ENCODE peak calls at places on chromosomes 13 and 19, in nine cellular contexts. G is mesothelial cell of epicardium, S is adrenal gland, J is GM12865, C is dorsolateral prefrontal cortex, E is activated B cell treated with CpG ODN at 0.5 μM for 24 hours, P is endothelial cell, X is lower leg skin, N is fibroblast of mammary gland. K is an unnamed sample.

GRCh38 chr19:18086590-18087138 is at the start of gene IL12RB1:
- DNase-seq in G (no peak), S (no peak), J (peak; percentile 76), C (no peak), E (peak; percentile 38), P (no peak), X (no peak), N (no peak), K (no peak)

GRCh38 chr19:52923782-52924593 is 760 bp upstream of the ZNF888 start:
- DNase-seq in G (no peak), S (peak; percentile 25), J (no peak), C (no peak), E (no peak), P (peak; percentile 35), X (peak; percentile 23), N (peak; percentile 48), K (no peak)

GRCh38 chr13:76516013-76516412 is 370.2 kb downstream of the KCTD12 start:
- DNase-seq in G (no peak), S (no peak), J (no peak), C (no peak), E (no peak), P (no peak), X (no peak), N (peak; percentile 89), K (no peak)

GRCh38 chr19:29495091-29495490 is 30.7 kb upstream of the VSTM2B start:
- DNase-seq in G (no peak), S (no peak), J (no peak), C (peak; percentile 14), E (no peak), P (no peak), X (no peak), N (no peak), K (no peak)

GRCh38 chr13:20191311-20191901 is 1.3 kb downstream of the GJB2 start:
- DNase-seq in G (no peak), S (no peak), J (no peak), C (no peak), E (no peak), P (no peak), X (no peak), N (peak; percentile 83), K (no peak)

GRCh38 chr19:11246941-11247340 is 7.5 kb downstream of the ANGPTL8 start:
- DNase-seq in G (no peak), S (no peak), J (no peak), C (no peak), E (no peak), P (no peak), X (no peak), N (no peak), K (no peak)

GRCh38 chr13:46109451-46109850 is 4.6 kb upstream of the CPB2 start:
- DNase-seq in G (no peak), S (no peak), J (no peak), C (no peak), E (no peak), P (no peak), X (no peak), N (no peak), K (no peak)

GRCh38 chr13:102589291-102589822 is 7.4 kb upstream of the TPP2 start:
- DNase-seq in G (no peak), S (no peak), J (no peak), C (no peak), E (no peak), P (no peak), X (no peak), N (no peak), K (no peak)

GRCh38 chr19:28472843-28473242 is 740.1 kb downstream of the UQCRFS1 start:
- DNase-seq in G (no peak), S (peak; percentile 26), J (no peak), C (no peak), E (no peak), P (no peak), X (peak; percentile 18), N (no peak), K (no peak)

GRCh38 chr19:41893899-41894298 is 10.9 kb downstream of the ARHGEF1 start:
- DNase-seq in G (no peak), S (no peak), J (peak; percentile 50), C (no peak), E (no peak), P (no peak), X (no peak), N (peak; percentile 47), K (no peak)

GRCh38 chr13:26517931-26518330 is 39.6 kb upstream of the WASF3 start:
- DNase-seq in G (no peak), S (no peak), J (no peak), C (no peak), E (no peak), P (no peak), X (no peak), N (no peak), K (no peak)

GRCh38 chr19:30670011-30670329 is 297.8 kb downstream of the ZNF536 start:
- DNase-seq in G (no peak), S (no peak), J (no peak), C (no peak), E (no peak), P (no peak), X (no peak), N (no peak), K (no peak)

DNA sequence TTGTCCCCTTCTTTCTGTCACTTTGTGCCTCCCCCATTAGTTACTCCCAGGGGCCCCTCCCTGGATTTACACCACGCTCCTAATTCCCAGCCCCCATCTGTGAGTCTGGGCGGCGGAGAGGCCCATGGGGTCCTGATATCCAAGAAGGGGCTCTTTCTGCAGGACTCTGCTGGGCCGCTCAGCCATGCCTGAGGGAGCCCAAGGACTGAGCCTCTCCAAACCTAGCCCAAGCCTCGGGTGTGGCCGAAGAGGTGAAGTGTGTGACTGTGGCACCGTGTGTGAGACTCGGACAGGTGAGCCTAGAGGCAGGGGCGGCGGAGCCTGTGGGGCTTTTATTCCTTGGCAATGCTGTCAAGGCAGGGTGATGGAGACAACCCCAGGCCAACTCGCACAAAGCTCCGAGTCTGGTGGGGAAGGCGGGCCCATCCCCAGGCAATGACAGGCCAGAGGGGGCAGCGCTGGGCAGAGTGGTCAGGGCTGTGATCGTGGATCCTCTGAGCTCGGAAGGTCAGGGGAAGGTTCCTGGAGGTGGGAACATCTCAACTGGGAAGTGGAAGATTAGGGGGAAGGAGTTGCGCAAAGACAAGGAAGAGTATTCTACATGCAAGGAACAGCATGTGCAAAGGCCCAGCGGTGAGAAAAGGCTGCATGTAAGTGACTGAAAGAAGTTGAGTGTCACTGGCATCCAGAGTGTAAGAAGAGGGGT is 1.6 kb downstream of the PLEKHG2 start:
- DNase-seq in G (no peak), S (no peak), J (no peak), C (no peak), E (no peak), P (peak; percentile 55), X (peak; percentile 42), N (peak; percentile 39), K (no peak)
- TF ChIP-seq CTCF in G (no peak), S (no peak), J (peak; percentile 11), C (no peak), E (no peak), P (peak; percentile 13), X (no peak), N (peak; percentile 26), K (peak; percentile 13)

DNA sequence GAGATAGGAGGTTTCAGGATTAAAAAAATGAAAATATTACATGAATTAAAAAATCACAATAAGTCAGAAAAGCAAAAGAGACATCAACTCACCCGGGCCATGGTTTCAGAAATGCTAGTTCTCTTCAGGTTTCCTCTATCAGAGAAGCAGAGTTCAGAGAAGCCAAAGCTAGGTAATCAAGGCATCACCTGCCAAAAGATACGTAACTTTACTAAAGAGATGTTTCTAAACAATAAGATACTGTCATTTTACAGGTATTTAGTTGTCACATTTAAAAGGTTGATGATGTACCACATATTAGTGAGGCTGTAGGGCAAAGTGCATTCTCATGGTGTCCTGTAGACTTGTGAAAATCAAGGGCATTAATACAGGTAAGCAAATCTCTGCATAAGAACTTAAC is 51.2 kb downstream of the ZNF45 start:
- DNase-seq in G (no peak), S (no peak), J (no peak), C (no peak), E (no peak), P (no peak), X (no peak), N (no peak), K (no peak)
- TF ChIP-seq CTCF in G (no peak), S (no peak), J (no peak), C (no peak), E (no peak), P (no peak), X (no peak), N (no peak), K (no peak)

GRCh38 chr19:2429917-2430570 is 2.7 kb upstream of the TIMM13 start:
- DNase-seq in G (no peak), S (no peak), J (no peak), C (no peak), E (no peak), P (no peak), X (no peak), N (no peak), K (no peak)

GRCh38 chr19:2427323-2428026 is at the start of gene TIMM13:
- DNase-seq in G (peak; percentile 97), S (peak; percentile 96), J (peak; percentile 97), C (peak; percentile 97), E (peak; percentile 99), P (peak; percentile 95), X (peak; percentile 96), N (peak; percentile 94), K (peak; percentile 99)

GRCh38 chr19:2426661-2427322 is 594 bp downstream of the TIMM13 start:
- DNase-seq in G (no peak), S (peak; percentile 41), J (peak; percentile 70), C (no peak), E (no peak), P (peak; percentile 50), X (no peak), N (peak; percentile 36), K (no peak)

GRCh38 chr19:2428756-2429711 is 1.6 kb upstream of the TIMM13 start:
- DNase-seq in G (no peak), S (no peak), J (no peak), C (no peak), E (no peak), P (no peak), X (no peak), N (no peak), K (no peak)

GRCh38 chr19:2428027-2428690 is 773 bp upstream of the TIMM13 start:
- DNase-seq in G (no peak), S (peak; percentile 41), J (no peak), C (peak; percentile 48), E (no peak), P (peak; percentile 34), X (peak; percentile 23), N (peak; percentile 47), K (no peak)
- TF ChIP-seq CTCF in G (no peak), S (no peak), J (no peak), C (no peak), E (no peak), P (no peak), X (no peak), N (no peak), K (no peak)

DNA sequence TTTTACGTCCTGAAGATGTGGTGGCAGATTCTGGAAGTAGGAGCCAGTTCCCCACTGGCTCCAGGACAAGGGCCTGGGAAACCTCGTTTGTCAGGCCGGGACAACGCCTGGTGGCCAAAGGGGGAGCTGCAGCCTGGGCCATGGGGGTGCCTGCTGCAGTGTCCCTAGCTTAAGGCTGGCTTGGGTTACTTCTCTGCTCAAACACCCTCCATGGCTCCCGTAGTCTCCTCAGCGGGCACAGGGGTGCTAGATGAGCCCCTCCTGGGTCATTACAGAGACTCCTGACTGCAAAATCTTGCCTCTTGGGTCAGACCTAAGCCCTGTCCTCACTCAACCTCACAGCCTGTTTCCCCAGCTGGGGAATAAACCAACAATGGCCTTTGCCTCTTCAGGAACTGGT is 14.7 kb downstream of the CILP2 start:
- DNase-seq in G (no peak), S (no peak), J (peak; percentile 52), C (no peak), E (no peak), P (peak; percentile 77), X (no peak), N (no peak), K (no peak)
- TF ChIP-seq CTCF in G (peak; percentile 72), S (peak; percentile 30), J (peak; percentile 72), C (no peak), E (no peak), P (peak; percentile 76), X (no peak), N (peak; percentile 57), K (peak; percentile 76)

GRCh38 chr19:19337120-19337519 is 16.5 kb downstream of the MAU2 start:
- DNase-seq in G (no peak), S (no peak), J (no peak), C (no peak), E (no peak), P (no peak), X (no peak), N (no peak), K (no peak)
- TF ChIP-seq CTCF in G (no peak), S (no peak), J (no peak), C (no peak), E (no peak), P (no peak), X (no peak), N (no peak), K (no peak)